ENCODE peak calls at places on chromosome 13, in five cellular contexts. P is caudate nucleus; J is stimulated activated naive B cell treated with anti-CD40 and anti-IgM and Interleukin-4, amounts not matched to agents 10 μg/mL and 1 μg/mL and 100 μg/mL, for 72 hours; T is activated B cell treated with CpG ODN at 0.5 μM for 24 hours; Z is neural crest cell. K is an unnamed sample.

GRCh38 chr13:75959861-75960481 is 323.8 kb downstream of the LMO7 start:
- DNase-seq in P (no peak), J (no peak), T (no peak), Z (no peak), K (no peak)

GRCh38 chr13:43058318-43058674 is 34.9 kb downstream of the DNAJC15 start:
- DNase-seq in P (no peak), J (no peak), T (no peak), Z (no peak), K (no peak)

GRCh38 chr13:37617162-37617561 is 18.6 kb upstream of the POSTN start:
- DNase-seq in P (no peak), J (no peak), T (no peak), Z (no peak), K (no peak)

GRCh38 chr13:49932066-49932465 is 4.1 kb downstream of the SPRYD7 start:
- DNase-seq in P (no peak), J (no peak), T (no peak), Z (no peak), K (no peak)

GRCh38 chr13:21924958-21925357 is 254.1 kb downstream of the FGF9 start:
- DNase-seq in P (no peak), J (no peak), T (no peak), Z (no peak), K (no peak)

GRCh38 chr13:59774511-59774911 is 389.2 kb downstream of the DIAPH3 start:
- DNase-seq in P (no peak), J (no peak), T (no peak), Z (no peak), K (no peak)

GRCh38 chr13:27194895-27195764 is 23.5 kb upstream of the USP12 start:
- DNase-seq in P (no peak), J (no peak), T (no peak), Z (no peak), K (no peak)

GRCh38 chr13:106533940-106534843 is 1.3 kb downstream of the EFNB2 start:
- DNase-seq in P (peak), J (no peak), T (peak), Z (peak), K (peak)

GRCh38 chr13:71817335-71817734 is 49.7 kb downstream of the DACH1 start:
- DNase-seq in P (no peak), J (no peak), T (no peak), Z (no peak), K (no peak)

GRCh38 chr13:58960909-58961308 is 1202.8 kb downstream of the DIAPH3 start:
- DNase-seq in P (no peak), J (no peak), T (no peak), Z (no peak), K (no peak)

GRCh38 chr13:114023716-114024602 is 50.1 kb upstream of the C13orf46 start:
- DNase-seq in P (no peak), J (no peak), T (no peak), Z (no peak), K (peak)

GRCh38 chr13:77378662-77379061 is 51.8 kb upstream of the MYCBP2 start:
- DNase-seq in P (no peak), J (no peak), T (no peak), Z (no peak), K (no peak)

GRCh38 chr13:112134150-112135075 is 67.5 kb downstream of the SOX1 start:
- DNase-seq in P (no peak), J (no peak), T (no peak), Z (no peak), K (no peak)

GRCh38 chr13:46329624-46330023 is 57.4 kb downstream of the RUBCNL start:
- DNase-seq in P (no peak), J (no peak), T (no peak), Z (no peak), K (no peak)

GRCh38 chr13:98187155-98187726 is 10.2 kb upstream of the RNF113B start:
- DNase-seq in P (no peak), J (no peak), T (no peak), Z (no peak), K (no peak)

GRCh38 chr13:36819811-36820140 is 754 bp downstream of the RFXAP start:
- DNase-seq in P (no peak), J (no peak), T (no peak), Z (no peak), K (no peak)

GRCh38 chr13:80086304-80086721 is 254.6 kb downstream of the SPRY2 start:
- DNase-seq in P (no peak), J (no peak), T (no peak), Z (no peak), K (no peak)

GRCh38 chr13:109383683-109384082 is 402.7 kb downstream of the IRS2 start:
- DNase-seq in P (no peak), J (no peak), T (no peak), Z (no peak), K (no peak)

GRCh38 chr13:105193026-105193425 is 1342.4 kb downstream of the EFNB2 start:
- DNase-seq in P (no peak), J (no peak), T (no peak), Z (no peak), K (no peak)

GRCh38 chr13:113862766-113863510 is 938 bp downstream of the GAS6 start:
- DNase-seq in P (peak), J (peak), T (peak), Z (no peak), K (peak)

GRCh38 chr13:35630551-35631275 is 154.2 kb upstream of the MAB21L1 start:
- DNase-seq in P (no peak), J (no peak), T (no peak), Z (no peak), K (no peak)

GRCh38 chr13:67139551-67139950 is 90.6 kb downstream of the PCDH9 start:
- DNase-seq in P (no peak), J (no peak), T (no peak), Z (no peak), K (no peak)

GRCh38 chr13:77530870-77531269 is 4.6 kb upstream of the SCEL start:
- DNase-seq in P (no peak), J (no peak), T (no peak), Z (no peak), K (no peak)

GRCh38 chr13:51849145-51850101 is 4.4 kb upstream of the TMEM272 start:
- DNase-seq in P (no peak), J (no peak), T (no peak), Z (peak), K (peak)

GRCh38 chr13:97254809-97255208 is 32.7 kb downstream of the MBNL2 start:
- DNase-seq in P (no peak), J (no peak), T (no peak), Z (no peak), K (no peak)

GRCh38 chr13:110642291-110642981 is 27.1 kb downstream of the NAXD start:
- DNase-seq in P (no peak), J (no peak), T (no peak), Z (no peak), K (no peak)

GRCh38 chr13:109655206-109655600 is 131.2 kb downstream of the IRS2 start:
- DNase-seq in P (no peak), J (no peak), T (no peak), Z (no peak), K (no peak)

GRCh38 chr13:98506343-98507059 is 70.4 kb downstream of the STK24 start:
- DNase-seq in P (no peak), J (no peak), T (no peak), Z (no peak), K (no peak)

GRCh38 chr13:32033744-32034143 is 2.2 kb downstream of the FRY start:
- DNase-seq in P (no peak), J (no peak), T (no peak), Z (no peak), K (no peak)

GRCh38 chr13:95623141-95623540 is 21.4 kb downstream of the DZIP1 start:
- DNase-seq in P (no peak), J (no peak), T (no peak), Z (no peak), K (no peak)

GRCh38 chr13:33262554-33262953 is 23.0 kb downstream of the STARD13 start:
- DNase-seq in P (no peak), J (no peak), T (no peak), Z (no peak), K (no peak)

GRCh38 chr13:108959254-108959653 is 329.8 kb downstream of the MYO16 start:
- DNase-seq in P (no peak), J (no peak), T (no peak), Z (no peak), K (no peak)

GRCh38 chr13:49351871-49352270 is 92.0 kb downstream of the CAB39L start:
- DNase-seq in P (no peak), J (no peak), T (no peak), Z (no peak), K (no peak)